ENCODE peak calls at places on chromosomes 2 and 18, in five cellular contexts. N is psoas muscle, E is body of pancreas, U is choroid plexus epithelial cell, M is fibroblast of the aortic adventitia. X is an unnamed sample.
A peak's percentile ranks its signal among the peaks of the same experiment; 100 is the strongest.

GRCh38 chr2:105188343-105188742 is 53.2 kb upstream of the GPR45 start:
- DNase-seq in E (no peak), N (no peak), U (no peak), M (no peak), X (no peak)

GRCh38 chr2:147659051-147659450 is 185.8 kb upstream of the ACVR2A start:
- DNase-seq in N (no peak), U (no peak), M (no peak), E (no peak), X (no peak)

GRCh38 chr2:173355132-173355865 is 627 bp downstream of the CDCA7 start:
- DNase-seq in N (peak; percentile 21), M (peak; percentile 54), U (peak; percentile 59), E (peak; percentile 27), X (peak; percentile 32)

GRCh38 chr2:102726128-102727087 is 35.4 kb upstream of the TMEM182 start:
- DNase-seq in U (no peak), M (no peak), E (no peak), N (no peak), X (no peak)

GRCh38 chr2:230748087-230748486 is 35.4 kb downstream of the CAB39 start:
- DNase-seq in E (no peak), U (no peak), N (no peak), M (peak; percentile 48), X (no peak)

GRCh38 chr2:8662239-8662879 is 19.5 kb upstream of the ID2 start:
- DNase-seq in E (no peak), M (peak; percentile 71), U (peak; percentile 46), N (no peak), X (peak; percentile 86)

GRCh38 chr18:27008575-27008974 is 143.1 kb upstream of the AQP4 start:
- DNase-seq in U (no peak), N (no peak), E (no peak), M (no peak), X (no peak)

GRCh38 chr2:236101311-236101950 is 66.8 kb downstream of the GBX2 start:
- DNase-seq in U (no peak), M (no peak), N (no peak), E (no peak), X (no peak)

GRCh38 chr2:187655001-187655400 is 100.8 kb upstream of the TFPI start:
- DNase-seq in E (no peak), N (no peak), M (no peak), U (no peak), X (no peak)

GRCh38 chr18:5585653-5586052 is 41.9 kb upstream of the EPB41L3 start:
- DNase-seq in N (no peak), M (no peak), U (no peak), E (no peak), X (no peak)

GRCh38 chr2:105840933-105841332 is 96.2 kb downstream of the NCK2 start:
- DNase-seq in M (no peak), E (no peak), N (no peak), U (no peak), X (no peak)

GRCh38 chr2:236376566-236377244 is 112.5 kb upstream of the ASB18 start:
- DNase-seq in M (no peak), U (no peak), N (no peak), E (no peak), X (no peak)

GRCh38 chr2:14288016-14288415 is 344.5 kb upstream of the LRATD1 start:
- DNase-seq in U (no peak), N (no peak), E (no peak), M (no peak), X (no peak)

GRCh38 chr2:219569635-219570034 is 1.7 kb downstream of the OBSL1 start:
- DNase-seq in M (no peak), U (no peak), E (no peak), N (no peak), X (no peak)
- H3K4me3 ChIP-seq in M (peak overlapping the region; percentile 74), U (peak overlapping the region; percentile 82), E (no peak overlapping the region), N (peak overlapping the region; percentile 81), X (peak overlapping the region; percentile 51)

GRCh38 chr2:192026716-192027109 is 168.0 kb downstream of the TMEFF2 start:
- DNase-seq in N (no peak), U (no peak), E (no peak), M (no peak), X (no peak)

GRCh38 chr2:192025607-192026006 is 169.1 kb downstream of the TMEFF2 start:
- DNase-seq in N (no peak), M (no peak), U (no peak), E (no peak), X (no peak)

GRCh38 chr2:192026064-192026715 is 168.5 kb downstream of the TMEFF2 start:
- DNase-seq in U (peak; percentile 20), M (no peak), N (no peak), E (no peak), X (no peak)

GRCh38 chr2:192030289-192030688 is 164.4 kb downstream of the TMEFF2 start:
- DNase-seq in E (no peak), N (no peak), U (peak; percentile 57), M (peak; percentile 21), X (no peak)

DNA sequence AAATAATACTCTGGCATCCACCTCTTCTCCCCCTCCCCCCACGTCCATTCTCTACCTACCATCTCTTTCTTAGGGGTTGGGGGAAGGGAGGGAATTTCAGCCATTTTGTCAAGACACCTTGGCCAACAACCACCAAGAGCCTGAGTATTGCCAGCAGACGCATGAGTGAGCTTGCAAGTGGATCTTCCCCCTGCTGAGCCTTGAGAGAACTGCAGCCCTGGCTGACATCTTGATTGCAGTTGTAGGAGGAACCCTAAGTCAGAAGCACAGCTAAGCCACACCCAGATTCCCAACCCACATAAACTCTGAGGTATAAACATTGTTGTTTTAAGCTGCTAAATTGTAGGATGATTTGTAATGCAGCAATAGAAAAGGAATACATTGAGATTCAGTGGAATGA is 165.6 kb downstream of the TMEFF2 start:
- DNase-seq in N (no peak), E (no peak), M (no peak), U (peak; percentile 55), X (peak; percentile 22)
- TF ChIP-seq CTCF in N (no peak), E (no peak), M (peak; percentile 8), U (peak; percentile 49), X (peak; percentile 43)

GRCh38 chr18:9091066-9091476 is 11.4 kb upstream of the NDUFV2 start:
- DNase-seq in N (no peak), M (no peak), E (no peak), U (no peak), X (no peak)
- H3K4me3 ChIP-seq in N (no peak overlapping the region), M (no peak overlapping the region), E (no peak overlapping the region), U (no peak overlapping the region), X (no peak overlapping the region)

GRCh38 chr2:55511508-55512124 is 7.9 kb upstream of the CFAP36 start:
- DNase-seq in N (no peak), E (no peak), U (peak; percentile 66), M (peak; percentile 56), X (no peak)
- TF ChIP-seq CTCF in N (peak; percentile 8), E (peak; percentile 29), U (peak; percentile 76), M (peak; percentile 70), X (peak; percentile 54)

GRCh38 chr2:38600242-38600891 is 2.4 kb downstream of the HNRNPLL start:
- DNase-seq in N (no peak), U (no peak), M (no peak), E (no peak), X (no peak)

GRCh38 chr2:38597115-38597514 is 5.6 kb downstream of the HNRNPLL start:
- DNase-seq in E (no peak), N (no peak), U (no peak), M (no peak), X (no peak)

GRCh38 chr2:38599706-38600105 is 3.0 kb downstream of the HNRNPLL start:
- DNase-seq in N (no peak), E (no peak), M (no peak), U (peak; percentile 51), X (no peak)

GRCh38 chr2:38598200-38598990 is 4.3 kb downstream of the HNRNPLL start:
- DNase-seq in E (no peak), M (peak; percentile 57), N (no peak), U (no peak), X (no peak)

DNA sequence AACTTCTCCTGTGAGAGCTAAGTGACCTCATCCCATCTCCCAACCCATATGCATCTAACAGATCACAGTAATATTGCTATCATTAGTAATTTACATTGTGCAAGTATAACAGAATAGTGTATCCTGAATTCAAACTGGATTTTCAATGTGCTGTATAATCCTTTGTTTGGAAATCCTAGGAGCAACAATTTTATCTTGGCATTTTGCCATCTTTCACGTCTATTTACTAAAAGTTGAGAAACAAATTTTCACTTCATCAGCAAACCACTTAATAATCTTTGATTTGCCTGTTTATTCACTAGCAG is 3.8 kb downstream of the HNRNPLL start:
- DNase-seq in U (no peak), E (no peak), N (no peak), M (peak; percentile 45), X (no peak)
- H3K4me3 ChIP-seq in U (no peak overlapping the region), E (no peak overlapping the region), N (peak overlapping the region; percentile 80), M (peak overlapping the region; percentile 10), X (no peak overlapping the region)

DNA sequence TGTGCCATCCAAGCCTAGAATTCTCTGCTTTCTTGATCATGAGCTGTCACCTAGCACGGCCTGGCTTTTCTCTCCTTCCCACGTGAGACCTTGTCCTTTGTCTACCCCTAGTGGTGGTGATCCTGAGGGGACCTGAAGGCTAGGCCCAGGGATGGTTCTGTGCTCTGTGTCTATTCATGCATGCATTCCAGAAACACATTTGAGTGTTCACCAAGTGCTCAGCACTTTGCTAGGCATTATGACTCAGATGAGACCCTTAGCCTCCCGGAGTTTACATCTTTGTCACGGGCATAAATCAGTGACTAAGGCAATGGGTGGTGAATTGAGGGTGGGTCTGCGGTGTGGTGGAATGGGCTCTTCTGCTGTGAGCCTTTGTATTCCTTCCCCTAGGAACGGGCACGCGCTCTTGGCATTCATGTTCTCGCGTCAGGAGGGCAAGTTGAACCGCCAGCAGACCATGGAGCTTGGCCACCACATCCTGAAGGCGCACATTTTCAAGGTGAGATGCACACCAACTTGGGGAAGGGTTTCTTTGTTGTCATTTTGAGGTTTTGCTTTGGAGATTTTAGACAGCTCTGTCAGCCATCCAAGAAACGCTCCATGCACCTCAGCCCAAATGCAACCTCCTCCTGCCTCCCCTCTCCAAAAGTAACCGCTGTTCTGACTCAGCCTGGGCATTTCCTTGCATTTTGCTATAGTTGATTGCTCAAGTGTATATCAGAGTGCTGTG is 100.9 kb downstream of the WDSUB1 start:
- DNase-seq in E (no peak), M (peak; percentile 13), U (peak; percentile 62), N (no peak), X (no peak)
- TF ChIP-seq CTCF in E (peak; percentile 40), M (peak; percentile 30), U (peak; percentile 67), N (no peak), X (peak; percentile 58)

X was measured in HFF-Myc.